ENCODE peak calls at places on chromosomes 4 and X, in nine cellular contexts. E is neural progenitor cell; K is Peyer's patch; H is CD4-positive, alpha-beta T cell; S is neuronal stem cell; Z is MM.1S; B is H9; D is colonic mucosa; U is heart right ventricle. I is an unnamed sample.

GRCh38 chrX:94551831-94552230 is 877.8 kb downstream of the FAM133A start:
- DNase-seq in E (no peak), K (no peak), H (no peak), S (no peak), Z (no peak), B (no peak), D (no peak), U (no peak), I (no peak)

GRCh38 chr4:70935038-70935437 is 32.9 kb downstream of the MOB1B start:
- DNase-seq in E (no peak), K (no peak), H (no peak), S (no peak), Z (no peak), B (no peak), D (no peak), U (no peak), I (no peak)

GRCh38 chr4:6855692-6856297 is 53.8 kb upstream of the TBC1D14 start:
- DNase-seq in E (no peak), K (no peak), H (no peak), S (no peak), Z (no peak), B (no peak), D (no peak), U (no peak), I (no peak)

GRCh38 chr4:71958978-71959377 is 72.8 kb upstream of the NPFFR2 start:
- DNase-seq in E (no peak), K (no peak), H (no peak), S (no peak), Z (peak; percentile 13), B (no peak), D (no peak), U (no peak), I (no peak)

GRCh38 chrX:56793112-56793430 is 64.0 kb downstream of the NBDY start:
- DNase-seq in E (no peak), K (peak; percentile 24), H (no peak), S (no peak), Z (no peak), B (peak; percentile 12), D (peak; percentile 14), U (no peak), I (no peak)

GRCh38 chr4:133524369-133524768 is 375.3 kb downstream of the PCDH10 start:
- DNase-seq in E (no peak), K (no peak), H (no peak), S (no peak), Z (no peak), B (no peak), D (no peak), U (no peak), I (no peak)

GRCh38 chr4:41751325-41752061 is 3.0 kb upstream of the PHOX2B start:
- DNase-seq in E (peak; percentile 65), K (no peak), H (no peak), S (peak; percentile 54), Z (no peak), B (peak; percentile 55), D (no peak), U (no peak), I (no peak)

GRCh38 chr4:154622598-154622997 is 10.1 kb upstream of the FGG start:
- DNase-seq in E (peak; percentile 75), K (peak; percentile 53), H (no peak), S (peak; percentile 14), Z (peak; percentile 62), B (no peak), D (peak; percentile 24), U (no peak), I (no peak)

DNA sequence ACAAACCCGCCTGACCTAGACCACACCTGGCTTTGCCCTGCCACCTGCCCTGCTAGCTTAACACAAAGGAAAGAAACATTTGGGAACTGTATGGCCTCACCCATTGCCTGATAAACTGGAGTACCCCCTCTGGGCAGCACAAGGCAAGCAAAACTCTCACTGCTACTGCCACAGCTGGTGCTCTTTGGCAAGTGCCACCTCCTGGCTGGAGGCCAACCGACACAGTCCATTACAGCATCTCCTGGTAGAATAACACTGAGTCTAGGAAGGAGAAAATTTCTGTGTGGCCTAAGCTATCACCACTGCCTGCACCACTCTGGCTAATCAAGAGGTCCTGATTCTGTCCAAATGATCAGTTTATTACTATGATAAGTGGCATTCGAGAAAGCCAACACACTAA is 18.9 kb upstream of the SPANXN3 start:
- DNase-seq in E (no peak), K (no peak), H (no peak), S (no peak), Z (no peak), B (no peak), D (no peak), U (no peak), I (no peak)
- H3K9me3 ChIP-seq in E (peaks cover 15% of the 10 kb centered on the region), K (no peaks in the 10 kb centered on the region), H (no peaks in the 10 kb centered on the region), S (no peaks in the 10 kb centered on the region), Z (no peaks in the 10 kb centered on the region), B (peaks cover 39% of the 10 kb centered on the region), D (no peaks in the 10 kb centered on the region), U (no peaks in the 10 kb centered on the region), I (no peaks in the 10 kb centered on the region)

DNA sequence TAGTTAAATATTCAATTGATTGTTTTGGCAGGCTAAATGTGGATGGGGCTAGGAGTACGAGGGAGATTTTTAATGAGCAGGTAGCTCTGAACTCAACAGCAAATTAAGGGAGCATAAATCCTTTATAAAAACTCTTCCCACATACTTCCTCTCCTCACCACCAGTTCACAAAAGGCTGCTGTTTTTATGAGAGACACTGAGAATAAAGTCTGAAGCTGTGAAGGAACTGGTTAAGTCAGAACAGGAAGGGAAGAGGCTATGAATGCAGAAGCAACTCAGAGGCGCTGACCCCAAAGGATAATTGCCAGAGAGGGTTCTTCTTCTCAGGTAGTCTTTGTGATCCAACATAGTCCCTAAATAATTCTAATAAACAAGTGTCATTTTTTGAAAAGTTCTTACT is 406.1 kb downstream of the GPM6A start:
- DNase-seq in E (no peak), K (no peak), H (no peak), S (no peak), Z (no peak), B (no peak), D (no peak), U (no peak), I (no peak)
- H3K9me3 ChIP-seq in E (no peaks in the 10 kb centered on the region), K (no peaks in the 10 kb centered on the region), H (peaks cover 4% of the 10 kb centered on the region), S (no peaks in the 10 kb centered on the region), Z (no peaks in the 10 kb centered on the region), B (no peaks in the 10 kb centered on the region), D (peaks cover 4% of the 10 kb centered on the region), U (no peaks in the 10 kb centered on the region), I (no peaks in the 10 kb centered on the region)

GRCh38 chrX:137430301-137430700 is 135.6 kb upstream of the ZIC3 start:
- DNase-seq in E (no peak), K (no peak), H (no peak), S (no peak), Z (no peak), B (peak; percentile 42), D (no peak), U (no peak), I (no peak)
- H3K9me3 ChIP-seq in E (no peaks in the 10 kb centered on the region), K (no peaks in the 10 kb centered on the region), H (no peaks in the 10 kb centered on the region), S (no peaks in the 10 kb centered on the region), Z (no peaks in the 10 kb centered on the region), B (no peaks in the 10 kb centered on the region), D (no peaks in the 10 kb centered on the region), U (no peaks in the 10 kb centered on the region), I (no peaks in the 10 kb centered on the region)

GRCh38 chrX:2595258-2595657 is 94.5 kb upstream of the DHRSX start:
- DNase-seq in E (no peak), K (no peak), H (no peak), S (no peak), Z (no peak), B (no peak), D (no peak), U (no peak), I (no peak)
- H3K9me3 ChIP-seq in E (no peaks in the 10 kb centered on the region), K (no peaks in the 10 kb centered on the region), H (no peaks in the 10 kb centered on the region), S (no peaks in the 10 kb centered on the region), Z (no peaks in the 10 kb centered on the region), B (no peaks in the 10 kb centered on the region), D (no peaks in the 10 kb centered on the region), U (no peaks in the 10 kb centered on the region), I (no peaks in the 10 kb centered on the region)

DNA sequence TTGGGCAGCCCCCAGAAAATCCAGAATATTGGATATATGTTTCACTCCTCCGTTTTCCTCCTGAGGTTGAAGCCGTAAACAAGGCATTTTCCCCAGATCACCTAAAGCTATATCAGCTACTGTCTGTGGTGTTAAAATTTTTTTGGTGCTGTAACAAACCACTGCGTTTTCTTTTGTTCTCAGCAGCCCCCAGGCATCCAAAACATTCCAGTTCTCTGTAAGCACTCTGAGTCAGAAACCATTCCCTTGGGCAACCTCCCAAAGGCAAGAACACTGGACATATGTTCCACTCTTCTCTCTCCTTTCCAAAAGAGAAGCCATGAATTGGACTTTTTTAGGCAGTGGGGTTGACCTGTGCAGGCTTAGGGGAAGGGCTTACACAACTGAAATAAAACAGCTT is 310.9 kb downstream of the MID1IP1 start:
- DNase-seq in E (no peak), K (no peak), H (no peak), S (no peak), Z (no peak), B (no peak), D (no peak), U (no peak), I (no peak)
- H3K9me3 ChIP-seq in E (peaks cover 11% of the 10 kb centered on the region), K (no peaks in the 10 kb centered on the region), H (peaks cover 9% of the 10 kb centered on the region), S (no peaks in the 10 kb centered on the region), Z (no peaks in the 10 kb centered on the region), B (peaks cover 7% of the 10 kb centered on the region), D (no peaks in the 10 kb centered on the region), U (no peaks in the 10 kb centered on the region), I (no peaks in the 10 kb centered on the region)

DNA sequence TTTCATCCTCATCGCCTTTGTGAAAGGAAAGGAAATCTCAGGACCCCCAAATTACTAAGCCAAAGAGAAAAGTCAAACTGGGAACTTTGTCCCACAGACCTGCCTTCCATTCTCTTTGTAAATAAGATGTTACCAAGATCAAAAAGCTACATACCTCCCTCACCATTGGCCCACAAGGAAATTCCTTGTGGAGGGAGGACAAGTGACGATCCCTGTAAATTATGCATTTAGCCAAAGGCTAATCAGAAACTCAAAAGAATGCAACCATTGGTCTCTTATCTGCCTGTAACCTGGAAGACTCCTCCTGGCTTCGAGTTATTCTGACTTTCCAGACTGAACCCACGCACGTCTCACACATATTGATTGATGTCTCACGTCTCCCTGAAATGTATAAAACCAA is 70.3 kb downstream of the SHOX start:
- DNase-seq in E (no peak), K (no peak), H (no peak), S (no peak), Z (no peak), B (no peak), D (no peak), U (no peak), I (no peak)
- H3K9me3 ChIP-seq in E (no peaks in the 10 kb centered on the region), K (no peaks in the 10 kb centered on the region), H (no peaks in the 10 kb centered on the region), S (no peaks in the 10 kb centered on the region), Z (no peaks in the 10 kb centered on the region), B (no peaks in the 10 kb centered on the region), D (no peaks in the 10 kb centered on the region), U (no peaks in the 10 kb centered on the region), I (no peaks in the 10 kb centered on the region)

GRCh38 chrX:1807301-1807731 is 192.5 kb downstream of the ASMT start:
- DNase-seq in E (peak; percentile 84), K (peak; percentile 18), H (no peak), S (peak; percentile 47), Z (no peak), B (peak; percentile 54), D (no peak), U (no peak), I (no peak)
- H3K9me3 ChIP-seq in E (no peaks in the 10 kb centered on the region), K (no peaks in the 10 kb centered on the region), H (no peaks in the 10 kb centered on the region), S (no peaks in the 10 kb centered on the region), Z (no peaks in the 10 kb centered on the region), B (no peaks in the 10 kb centered on the region), D (no peaks in the 10 kb centered on the region), U (no peaks in the 10 kb centered on the region), I (no peaks in the 10 kb centered on the region)

GRCh38 chr4:26839534-26839951 is 21.1 kb upstream of the STIM2 start:
- DNase-seq in E (no peak), K (no peak), H (no peak), S (no peak), Z (no peak), B (no peak), D (no peak), U (no peak), I (no peak)
- H3K9me3 ChIP-seq in E (no peaks in the 10 kb centered on the region), K (no peaks in the 10 kb centered on the region), H (peaks cover 6% of the 10 kb centered on the region), S (peaks cover 5% of the 10 kb centered on the region), Z (no peaks in the 10 kb centered on the region), B (no peaks in the 10 kb centered on the region), D (no peaks in the 10 kb centered on the region), U (no peaks in the 10 kb centered on the region), I (no peaks in the 10 kb centered on the region)